ENCODE peak calls at places on chromosome X, in seven cellular contexts. One of them, this sample, is unnamed.

GRCh38 chrX:140766024-140766611 is 56.6 kb downstream of the LINC00632 start:
- DNase-seq in fibroblast of the conjunctiva: peak
- DNase-seq in amniotic stem cell: no peak
- DNase-seq in NB4: peak
- DNase-seq in fibroblast of the aortic adventitia: peak
- DNase-seq in EL: peak
- DNase-seq in islet precursor cell: peak
- DNase-seq in this sample: peak

GRCh38 chrX:41027388-41027787 is 57.9 kb upstream of the USP9X start:
- DNase-seq in amniotic stem cell: no peak
- DNase-seq in EL: peak
- DNase-seq in islet precursor cell: no peak
- DNase-seq in fibroblast of the conjunctiva: peak
- DNase-seq in NB4: no peak
- DNase-seq in fibroblast of the aortic adventitia: peak
- DNase-seq in this sample: peak

GRCh38 chrX:150837845-150838244 is 60.6 kb downstream of the CD99L2 start:
- DNase-seq in fibroblast of the aortic adventitia: no peak
- DNase-seq in islet precursor cell: no peak
- DNase-seq in EL: no peak
- DNase-seq in amniotic stem cell: no peak
- DNase-seq in NB4: no peak
- DNase-seq in fibroblast of the conjunctiva: no peak
- DNase-seq in this sample: no peak

GRCh38 chrX:153687121-153688039 is at the start of gene SLC6A8:
- DNase-seq in EL: peak
- DNase-seq in amniotic stem cell: peak
- DNase-seq in NB4: peak
- DNase-seq in fibroblast of the aortic adventitia: peak
- DNase-seq in islet precursor cell: peak
- DNase-seq in fibroblast of the conjunctiva: peak
- DNase-seq in this sample: peak

GRCh38 chrX:26909728-26910127 is 553.4 kb downstream of the PPP4R3C start:
- DNase-seq in fibroblast of the conjunctiva: no peak
- DNase-seq in EL: no peak
- DNase-seq in NB4: no peak
- DNase-seq in fibroblast of the aortic adventitia: no peak
- DNase-seq in islet precursor cell: no peak
- DNase-seq in amniotic stem cell: no peak
- DNase-seq in this sample: no peak

GRCh38 chrX:40107291-40108083 is 9.7 kb upstream of the BCOR start:
- DNase-seq in fibroblast of the aortic adventitia: no peak
- DNase-seq in NB4: peak
- DNase-seq in amniotic stem cell: no peak
- DNase-seq in EL: peak
- DNase-seq in islet precursor cell: peak
- DNase-seq in fibroblast of the conjunctiva: no peak
- DNase-seq in this sample: no peak

GRCh38 chrX:154428176-154429171 is at the start of gene ATP6AP1:
- DNase-seq in islet precursor cell: peak
- DNase-seq in NB4: peak
- DNase-seq in EL: peak
- DNase-seq in fibroblast of the aortic adventitia: peak
- DNase-seq in fibroblast of the conjunctiva: peak
- DNase-seq in amniotic stem cell: peak
- DNase-seq in this sample: peak

GRCh38 chrX:347351-348117 is 28.9 kb upstream of the GTPBP6 start:
- DNase-seq in amniotic stem cell: no peak
- DNase-seq in fibroblast of the conjunctiva: no peak
- DNase-seq in EL: no peak
- DNase-seq in NB4: no peak
- DNase-seq in islet precursor cell: no peak
- DNase-seq in fibroblast of the aortic adventitia: no peak
- DNase-seq in this sample: no peak

GRCh38 chrX:107968623-107969022 is 13.5 kb downstream of the TEX13B start:
- DNase-seq in amniotic stem cell: no peak
- DNase-seq in fibroblast of the conjunctiva: no peak
- DNase-seq in NB4: no peak
- DNase-seq in fibroblast of the aortic adventitia: no peak
- DNase-seq in islet precursor cell: no peak
- DNase-seq in EL: no peak
- DNase-seq in this sample: no peak

GRCh38 chrX:151704023-151704663 is 8.9 kb downstream of the PRRG3 start:
- DNase-seq in fibroblast of the conjunctiva: no peak
- DNase-seq in NB4: no peak
- DNase-seq in amniotic stem cell: no peak
- DNase-seq in fibroblast of the aortic adventitia: peak
- DNase-seq in EL: no peak
- DNase-seq in islet precursor cell: no peak
- DNase-seq in this sample: no peak

GRCh38 chrX:53594354-53594753 is 92.2 kb downstream of the HUWE1 start:
- DNase-seq in amniotic stem cell: peak
- DNase-seq in fibroblast of the conjunctiva: no peak
- DNase-seq in EL: peak
- DNase-seq in NB4: no peak
- DNase-seq in fibroblast of the aortic adventitia: no peak
- DNase-seq in islet precursor cell: no peak
- DNase-seq in this sample: peak

GRCh38 chrX:53116101-53116500 is 22.2 kb downstream of the KANTR start:
- DNase-seq in amniotic stem cell: no peak
- DNase-seq in NB4: no peak
- DNase-seq in EL: no peak
- DNase-seq in islet precursor cell: no peak
- DNase-seq in fibroblast of the aortic adventitia: peak
- DNase-seq in fibroblast of the conjunctiva: peak
- DNase-seq in this sample: peak

GRCh38 chrX:42954880-42955279 is 176.9 kb upstream of the PPP1R2C start:
- DNase-seq in islet precursor cell: no peak
- DNase-seq in fibroblast of the aortic adventitia: no peak
- DNase-seq in amniotic stem cell: no peak
- DNase-seq in fibroblast of the conjunctiva: no peak
- DNase-seq in EL: no peak
- DNase-seq in NB4: no peak
- DNase-seq in this sample: no peak

GRCh38 chrX:71450433-71451106 is 82.3 kb upstream of the OGT start:
- DNase-seq in NB4: no peak
- DNase-seq in islet precursor cell: no peak
- DNase-seq in EL: no peak
- DNase-seq in fibroblast of the aortic adventitia: no peak
- DNase-seq in fibroblast of the conjunctiva: no peak
- DNase-seq in amniotic stem cell: no peak
- DNase-seq in this sample: no peak

GRCh38 chrX:103658681-103659433 is 27.6 kb downstream of the MORF4L2 start:
- DNase-seq in NB4: no peak
- DNase-seq in EL: no peak
- DNase-seq in fibroblast of the conjunctiva: no peak
- DNase-seq in fibroblast of the aortic adventitia: no peak
- DNase-seq in islet precursor cell: no peak
- DNase-seq in amniotic stem cell: no peak
- DNase-seq in this sample: no peak

GRCh38 chrX:31931225-31931624 is 859.4 kb upstream of the FTHL17 start:
- DNase-seq in amniotic stem cell: no peak
- DNase-seq in NB4: no peak
- DNase-seq in fibroblast of the aortic adventitia: no peak
- DNase-seq in fibroblast of the conjunctiva: peak
- DNase-seq in EL: no peak
- DNase-seq in islet precursor cell: peak
- DNase-seq in this sample: peak

GRCh38 chrX:116409224-116409623 is 27.2 kb upstream of the SLC6A14 start:
- DNase-seq in NB4: no peak
- DNase-seq in fibroblast of the aortic adventitia: no peak
- DNase-seq in islet precursor cell: no peak
- DNase-seq in EL: no peak
- DNase-seq in fibroblast of the conjunctiva: no peak
- DNase-seq in amniotic stem cell: no peak
- DNase-seq in this sample: no peak

GRCh38 chrX:3501833-3502535 is 155.5 kb upstream of the MXRA5 start:
- DNase-seq in islet precursor cell: peak
- DNase-seq in amniotic stem cell: no peak
- DNase-seq in EL: no peak
- DNase-seq in NB4: no peak
- DNase-seq in fibroblast of the conjunctiva: no peak
- DNase-seq in fibroblast of the aortic adventitia: no peak
- DNase-seq in this sample: no peak

GRCh38 chrX:20265221-20265725 is 1.4 kb downstream of the RPS6KA3 start:
- DNase-seq in islet precursor cell: peak
- DNase-seq in EL: peak
- DNase-seq in fibroblast of the aortic adventitia: peak
- DNase-seq in fibroblast of the conjunctiva: peak
- DNase-seq in amniotic stem cell: peak
- DNase-seq in NB4: peak
- DNase-seq in this sample: peak

GRCh38 chrX:21509912-21510311 is 135.7 kb downstream of the CNKSR2 start:
- DNase-seq in EL: peak
- DNase-seq in amniotic stem cell: no peak
- DNase-seq in fibroblast of the aortic adventitia: peak
- DNase-seq in islet precursor cell: no peak
- DNase-seq in fibroblast of the conjunctiva: no peak
- DNase-seq in NB4: no peak
- DNase-seq in this sample: peak

GRCh38 chrX:39693298-39693697 is 404.5 kb downstream of the BCOR start:
- DNase-seq in fibroblast of the conjunctiva: no peak
- DNase-seq in amniotic stem cell: no peak
- DNase-seq in NB4: no peak
- DNase-seq in islet precursor cell: peak
- DNase-seq in fibroblast of the aortic adventitia: no peak
- DNase-seq in EL: no peak
- DNase-seq in this sample: no peak

GRCh38 chrX:71917621-71918341 is 7.1 kb downstream of the NHSL2 start:
- DNase-seq in EL: peak
- DNase-seq in fibroblast of the aortic adventitia: no peak
- DNase-seq in islet precursor cell: peak
- DNase-seq in amniotic stem cell: no peak
- DNase-seq in NB4: no peak
- DNase-seq in fibroblast of the conjunctiva: no peak
- DNase-seq in this sample: peak

GRCh38 chrX:123736333-123736921 is 3.6 kb upstream of the THOC2 start:
- DNase-seq in amniotic stem cell: peak
- DNase-seq in EL: peak
- DNase-seq in islet precursor cell: peak
- DNase-seq in NB4: no peak
- DNase-seq in fibroblast of the aortic adventitia: peak
- DNase-seq in fibroblast of the conjunctiva: no peak
- DNase-seq in this sample: peak

GRCh38 chrX:152641996-152642395 is 4.3 kb downstream of the GABRQ start:
- DNase-seq in amniotic stem cell: no peak
- DNase-seq in fibroblast of the aortic adventitia: peak
- DNase-seq in NB4: peak
- DNase-seq in EL: peak
- DNase-seq in islet precursor cell: no peak
- DNase-seq in fibroblast of the conjunctiva: no peak
- DNase-seq in this sample: peak

GRCh38 chrX:13386092-13386491 is 66.2 kb upstream of the ATXN3L start:
- DNase-seq in islet precursor cell: no peak
- DNase-seq in fibroblast of the aortic adventitia: no peak
- DNase-seq in NB4: no peak
- DNase-seq in fibroblast of the conjunctiva: no peak
- DNase-seq in amniotic stem cell: no peak
- DNase-seq in EL: no peak
- DNase-seq in this sample: no peak

GRCh38 chrX:37060999-37061398 is 52.8 kb downstream of the FAM47C start:
- DNase-seq in amniotic stem cell: peak
- DNase-seq in EL: peak
- DNase-seq in fibroblast of the aortic adventitia: peak
- DNase-seq in fibroblast of the conjunctiva: peak
- DNase-seq in NB4: peak
- DNase-seq in islet precursor cell: peak
- DNase-seq in this sample: peak

GRCh38 chrX:105820247-105820646 is 2.1 kb upstream of the NRK start:
- DNase-seq in amniotic stem cell: no peak
- DNase-seq in fibroblast of the conjunctiva: no peak
- DNase-seq in fibroblast of the aortic adventitia: no peak
- DNase-seq in EL: no peak
- DNase-seq in islet precursor cell: peak
- DNase-seq in NB4: no peak
- DNase-seq in this sample: no peak

GRCh38 chrX:124736553-124737240 is 390.3 kb downstream of the SH2D1A start:
- DNase-seq in EL: no peak
- DNase-seq in fibroblast of the aortic adventitia: no peak
- DNase-seq in islet precursor cell: peak
- DNase-seq in NB4: no peak
- DNase-seq in fibroblast of the conjunctiva: no peak
- DNase-seq in amniotic stem cell: no peak
- DNase-seq in this sample: no peak

GRCh38 chrX:40158036-40158706 is 60.4 kb upstream of the BCOR start:
- DNase-seq in NB4: peak
- DNase-seq in islet precursor cell: peak
- DNase-seq in EL: peak
- DNase-seq in amniotic stem cell: no peak
- DNase-seq in fibroblast of the conjunctiva: no peak
- DNase-seq in fibroblast of the aortic adventitia: no peak
- DNase-seq in this sample: peak

GRCh38 chrX:106899841-106900240 is 3.3 kb downstream of the RIPPLY1 start:
- DNase-seq in islet precursor cell: no peak
- DNase-seq in EL: no peak
- DNase-seq in fibroblast of the conjunctiva: no peak
- DNase-seq in NB4: no peak
- DNase-seq in fibroblast of the aortic adventitia: no peak
- DNase-seq in amniotic stem cell: no peak
- DNase-seq in this sample: no peak

GRCh38 chrX:112834016-112834855 is 6.4 kb downstream of the AMOT start:
- DNase-seq in NB4: no peak
- DNase-seq in islet precursor cell: peak
- DNase-seq in EL: no peak
- DNase-seq in fibroblast of the conjunctiva: peak
- DNase-seq in amniotic stem cell: peak
- DNase-seq in fibroblast of the aortic adventitia: peak
- DNase-seq in this sample: peak

GRCh38 chrX:14883826-14884225 is 10.6 kb downstream of the MOSPD2 start:
- DNase-seq in fibroblast of the conjunctiva: no peak
- DNase-seq in amniotic stem cell: no peak
- DNase-seq in EL: no peak
- DNase-seq in NB4: no peak
- DNase-seq in islet precursor cell: no peak
- DNase-seq in fibroblast of the aortic adventitia: no peak
- DNase-seq in this sample: no peak

GRCh38 chrX:120726294-120726693 is 96.4 kb upstream of the C1GALT1C1 start:
- DNase-seq in fibroblast of the aortic adventitia: no peak
- DNase-seq in fibroblast of the conjunctiva: no peak
- DNase-seq in islet precursor cell: no peak
- DNase-seq in amniotic stem cell: no peak
- DNase-seq in NB4: peak
- DNase-seq in EL: no peak
- DNase-seq in this sample: no peak